ENCODE peak calls at places on chromosome 13, in seven cellular contexts. K is lower leg skin, P is Panc1, Z is A549, Y is substantia nigra, M is amygdala, T is progenitor cell of endocrine pancreas. U is an unnamed sample.
A peak's percentile ranks its signal among the peaks of the same experiment; 100 is the strongest.

GRCh38 chr13:60583196-60583908 is 186.3 kb downstream of the TDRD3 start:
- DNase-seq in Z (no peak), Y (no peak), M (no peak), K (peak; percentile 56), T (no peak), P (no peak), U (no peak)

GRCh38 chr13:110826861-110827672 is 87.8 kb downstream of the ANKRD10 start:
- DNase-seq in P (no peak), Z (no peak), M (peak; percentile 51), K (no peak), T (no peak), Y (no peak), U (no peak)

GRCh38 chr13:52010890-52011689 is at the start of gene ATP7B:
- DNase-seq in Z (peak; percentile 5), Y (no peak), K (no peak), P (no peak), M (no peak), T (peak; percentile 28), U (no peak)

GRCh38 chr13:88086577-88086976 is 415.4 kb downstream of the SLITRK5 start:
- DNase-seq in Z (no peak), M (no peak), K (no peak), P (no peak), Y (no peak), T (no peak), U (no peak)

GRCh38 chr13:113933901-113934300 is 40.0 kb downstream of the C13orf46 start:
- DNase-seq in P (no peak), T (no peak), M (no peak), K (no peak), Y (no peak), Z (no peak), U (no peak)

GRCh38 chr13:91722267-91722884 is 324.0 kb downstream of the GPC5 start:
- DNase-seq in Y (no peak), P (no peak), T (no peak), M (no peak), K (no peak), Z (peak; percentile 1), U (peak; percentile 23)

GRCh38 chr13:76868451-76868850 is 17.8 kb downstream of the KCTD12 start:
- DNase-seq in P (no peak), T (no peak), Y (no peak), M (no peak), Z (no peak), K (no peak), U (no peak)

GRCh38 chr13:48431431-48431830 is 18.5 kb upstream of the LPAR6 start:
- DNase-seq in P (no peak), K (no peak), Y (no peak), T (no peak), Z (no peak), M (no peak), U (no peak)

GRCh38 chr13:26026211-26026610 is 25.6 kb downstream of the SHISA2 start:
- DNase-seq in K (no peak), T (no peak), P (no peak), Z (no peak), M (no peak), Y (no peak), U (no peak)

GRCh38 chr13:31044658-31045620 is 112.5 kb downstream of the TEX26 start:
- DNase-seq in T (no peak), M (no peak), K (no peak), P (no peak), Z (no peak), Y (no peak), U (no peak)

GRCh38 chr13:97911311-97912138 is 42.0 kb upstream of the IPO5 start:
- DNase-seq in T (no peak), K (no peak), M (no peak), Z (peak; percentile 36), P (peak; percentile 2), Y (no peak), U (no peak)

GRCh38 chr13:113489549-113490495 is 689 bp downstream of the DCUN1D2 start:
- DNase-seq in Z (no peak), Y (no peak), K (no peak), T (no peak), P (no peak), M (no peak), U (no peak)

GRCh38 chr13:32969516-32969941 is 46.7 kb upstream of the KL start:
- DNase-seq in T (no peak), Z (no peak), P (no peak), M (no peak), Y (no peak), K (no peak), U (no peak)

GRCh38 chr13:28322256-28322895 is 172.6 kb downstream of the FLT1 start:
- DNase-seq in T (no peak), P (no peak), M (no peak), Z (no peak), K (no peak), Y (no peak), U (no peak)

GRCh38 chr13:26707122-26708006 is 53.2 kb downstream of the GPR12 start:
- DNase-seq in T (no peak), Y (no peak), M (no peak), P (no peak), K (no peak), Z (peak; percentile 51), U (peak; percentile 12)

U was measured in NCI-H2081 treated with DMSO at 0.1 percent for 48 hours.